ENCODE peak calls at places on chromosomes 11 and 22, in six cellular contexts. N, G, K, Q, T and Z are unnamed samples.
A peak's percentile ranks its signal among the peaks of the same experiment; 100 is the strongest.

GRCh38 chr11:69202511-69203221 is 46.9 kb downstream of the SMIM38 start:
- DNase-seq in N (no peak), G (no peak), K (peak; percentile 2), Q (no peak), T (no peak), Z (no peak)

GRCh38 chr11:27497284-27497866 is 9.2 kb downstream of the LIN7C start:
- DNase-seq in N (no peak), G (no peak), K (no peak), Q (peak; percentile 33), T (no peak), Z (no peak)

GRCh38 chr11:17547051-17547577 is at the start of gene OTOG:
- DNase-seq in N (no peak), G (no peak), K (no peak), Q (no peak), T (no peak), Z (no peak)

GRCh38 chr11:120807414-120808150 is 216.3 kb upstream of the TBCEL start:
- DNase-seq in N (no peak), G (no peak), K (no peak), Q (peak; percentile 71), T (no peak), Z (no peak)

GRCh38 chr11:46668480-46669085 is 31.8 kb downstream of the ARHGAP1 start:
- DNase-seq in N (no peak), G (no peak), K (no peak), Q (no peak), T (no peak), Z (no peak)

GRCh38 chr11:100777118-100777517 is 90.0 kb downstream of the ARHGAP42 start:
- DNase-seq in N (no peak), G (no peak), K (no peak), Q (peak; percentile 88), T (no peak), Z (no peak)

GRCh38 chr22:22666307-22667091 is 22.1 kb downstream of the GGTLC2 start:
- DNase-seq in N (peak; percentile 44), G (no peak), K (no peak), Q (peak; percentile 33), T (no peak), Z (no peak)

GRCh38 chr11:74018331-74019005 is 9.6 kb upstream of the UCP3 start:
- DNase-seq in N (peak; percentile 79), G (no peak), K (peak; percentile 93), Q (no peak), T (no peak), Z (peak; percentile 86)

GRCh38 chr11:69099193-69099592 is 50.5 kb downstream of the TPCN2 start:
- DNase-seq in N (no peak), G (no peak), K (no peak), Q (no peak), T (no peak), Z (no peak)

GRCh38 chr11:2801711-2802388 is 83.7 kb downstream of the CDKN1C start:
- DNase-seq in N (peak; percentile 10), G (no peak), K (peak; percentile 10), Q (no peak), T (no peak), Z (peak; percentile 20)

GRCh38 chr11:60344146-60344545 is 17.1 kb downstream of the MS4A6E start:
- DNase-seq in N (no peak), G (no peak), K (no peak), Q (no peak), T (no peak), Z (no peak)

GRCh38 chr22:35944458-35944857 is 84.2 kb downstream of the RBFOX2 start:
- DNase-seq in N (no peak), G (no peak), K (no peak), Q (no peak), T (no peak), Z (no peak)

GRCh38 chr22:23834406-23834805 is 4.4 kb downstream of the DERL3 start:
- DNase-seq in N (no peak), G (no peak), K (no peak), Q (no peak), T (no peak), Z (no peak)

GRCh38 chr11:21411114-21411513 is 741.7 kb downstream of the NELL1 start:
- DNase-seq in N (no peak), G (no peak), K (no peak), Q (no peak), T (no peak), Z (no peak)

DNA sequence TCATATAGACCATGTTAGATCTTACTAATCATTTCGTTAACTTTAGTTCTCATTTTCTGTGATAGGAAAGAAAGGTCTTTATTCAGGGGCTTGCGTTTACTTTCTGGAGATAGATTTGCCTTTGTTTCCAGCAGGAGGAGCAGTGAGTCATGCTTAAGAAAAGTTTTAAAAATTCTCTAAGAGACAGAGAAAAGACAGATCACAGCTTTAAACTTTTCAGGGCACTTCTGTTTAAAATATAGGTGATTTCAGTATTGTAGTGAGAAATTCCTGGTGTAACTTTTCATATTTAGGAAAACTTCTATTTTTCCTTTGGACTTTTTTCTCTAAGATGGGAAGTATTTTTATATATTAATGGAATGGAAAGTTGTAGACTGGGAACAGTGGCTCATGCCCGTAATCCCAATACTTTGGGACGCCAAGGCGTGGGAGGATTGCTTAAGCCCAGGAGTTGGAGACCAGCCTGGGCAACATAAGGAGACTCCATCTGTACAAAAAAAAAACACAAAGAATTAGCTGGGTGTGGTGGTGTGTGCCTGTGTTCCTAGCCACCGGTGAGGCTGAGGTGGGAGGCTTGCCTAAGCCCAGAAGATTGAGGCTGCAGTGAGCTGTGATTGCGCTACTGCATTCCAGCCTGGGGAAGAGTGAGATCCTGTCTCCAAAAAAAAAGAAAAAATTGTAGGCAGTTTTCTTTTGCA is 60.3 kb downstream of the ATXN10 start:
- DNase-seq in N (no peak), G (no peak), K (no peak), Q (peak; percentile 53), T (no peak), Z (no peak)
- TF ChIP-seq CTCF in N (no peak), G (peak; percentile 23), K (peak; percentile 26), Q (peak; percentile 58), T (peak; percentile 65), Z (no peak)

DNA sequence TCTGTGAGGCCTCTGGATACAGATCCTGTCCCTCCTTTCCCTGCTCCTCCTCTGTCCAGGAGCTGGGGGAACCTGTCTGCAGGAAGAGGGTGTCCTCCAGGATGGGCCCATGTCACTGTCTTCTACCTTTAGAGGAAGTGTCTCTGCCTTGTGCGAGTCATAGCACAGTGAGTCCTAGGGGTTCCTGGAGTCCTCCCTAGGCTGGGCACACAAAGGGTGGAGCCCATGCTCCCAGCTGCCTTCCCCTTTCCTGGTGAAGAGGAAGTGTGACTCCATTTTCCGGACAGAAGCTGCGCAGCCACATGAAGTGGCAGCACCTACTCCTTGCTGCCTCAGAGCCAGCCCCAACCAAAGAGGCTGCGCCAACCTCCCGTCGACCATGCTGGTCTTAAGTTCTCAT is 112.2 kb downstream of the CTTN start:
- DNase-seq in N (no peak), G (no peak), K (peak; percentile 5), Q (no peak), T (no peak), Z (no peak)
- TF ChIP-seq CTCF in N (no peak), G (no peak), K (no peak), Q (no peak), T (no peak), Z (no peak)

DNA sequence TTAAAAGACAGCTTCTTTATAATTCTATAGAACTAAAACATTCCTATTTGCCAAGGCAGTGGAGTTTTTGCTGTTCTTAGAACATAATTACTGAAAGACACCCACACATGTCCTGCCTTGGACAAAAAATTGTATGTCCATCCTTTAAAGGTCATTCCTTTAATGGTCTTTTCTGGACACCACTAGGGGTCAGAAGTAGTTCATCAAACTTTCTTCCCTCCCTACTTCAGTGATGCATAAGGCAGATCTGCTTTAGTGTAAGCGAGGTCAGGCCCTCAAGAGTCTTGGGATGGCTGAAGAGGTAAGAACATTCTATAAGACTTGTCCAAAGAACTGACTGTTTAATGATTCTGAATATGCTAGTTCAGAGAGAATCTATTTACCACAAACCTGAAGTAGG is 4.3 kb upstream of the OR51V1 start:
- DNase-seq in N (no peak), G (no peak), K (no peak), Q (peak; percentile 80), T (no peak), Z (no peak)
- TF ChIP-seq CTCF in N (peak; percentile 27), G (peak; percentile 34), K (peak; percentile 56), Q (peak; percentile 79), T (peak; percentile 66), Z (peak; percentile 26)

GRCh38 chr11:122115520-122116343 is at the start of gene BLID:
- DNase-seq in N (peak; percentile 81), G (no peak), K (peak; percentile 30), Q (peak; percentile 31), T (peak; percentile 47), Z (peak; percentile 54)
- TF ChIP-seq CTCF in N (no peak), G (peak; percentile 54), K (peak; percentile 64), Q (peak; percentile 37), T (peak; percentile 69), Z (no peak)

DNA sequence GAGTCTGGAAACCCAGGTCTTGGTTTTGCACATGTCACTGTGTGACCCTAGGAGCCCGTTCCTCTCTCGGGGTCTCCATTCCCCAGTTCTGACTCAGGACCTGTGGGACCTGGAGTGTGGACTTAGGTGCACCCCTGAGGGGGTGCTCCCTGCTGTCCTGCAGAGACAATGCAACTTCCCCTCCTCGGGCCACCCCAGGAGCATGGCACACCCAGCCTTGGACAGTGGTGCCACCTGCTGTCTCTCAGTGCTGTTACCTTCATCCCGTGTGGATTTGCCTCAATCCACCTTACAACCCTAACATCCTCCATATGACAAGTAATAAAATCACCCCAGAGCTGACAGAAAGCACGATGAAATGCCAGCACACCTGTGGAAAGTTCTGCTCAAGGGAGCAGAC is 27.5 kb upstream of the CRYBB3 start:
- DNase-seq in N (peak; percentile 54), G (no peak), K (no peak), Q (peak; percentile 30), T (no peak), Z (no peak)
- TF ChIP-seq CTCF in N (peak; percentile 15), G (peak; percentile 47), K (peak; percentile 71), Q (peak; percentile 38), T (peak; percentile 48), Z (peak; percentile 32)

GRCh38 chr11:72336163-72336562 is 92.2 kb upstream of the PHOX2A start:
- DNase-seq in N (no peak), G (no peak), K (no peak), Q (no peak), T (no peak), Z (no peak)

GRCh38 chr11:72330131-72330727 is 86.3 kb upstream of the PHOX2A start:
- DNase-seq in N (no peak), G (no peak), K (no peak), Q (no peak), T (no peak), Z (no peak)

GRCh38 chr11:72334651-72335050 is 90.7 kb upstream of the PHOX2A start:
- DNase-seq in N (no peak), G (no peak), K (no peak), Q (no peak), T (no peak), Z (no peak)

GRCh38 chr11:72331761-72332160 is 87.8 kb upstream of the PHOX2A start:
- DNase-seq in N (no peak), G (no peak), K (no peak), Q (no peak), T (no peak), Z (no peak)

GRCh38 chr11:72333657-72334056 is 89.7 kb upstream of the PHOX2A start:
- DNase-seq in N (no peak), G (no peak), K (no peak), Q (peak; percentile 6), T (no peak), Z (no peak)
- TF ChIP-seq CTCF in N (no peak), G (no peak), K (no peak), Q (no peak), T (peak; percentile 35), Z (no peak)